ENCODE peak calls at places on chromosomes 2 and 18, in five cellular contexts. N, G, F, Z and V are unnamed samples.

GRCh38 chr2:8500124-8501054 is 181.5 kb upstream of the ID2 start:
- DNase-seq in N (no peak), G (no peak), F (peak; percentile 57), Z (peak; percentile 33), V (no peak)

GRCh38 chr18:63307555-63308200 is 11.9 kb downstream of the BCL2 start:
- DNase-seq in N (no peak), G (no peak), F (no peak), Z (no peak), V (peak; percentile 50)

GRCh38 chr18:37248281-37248680 is 317.3 kb downstream of the CELF4 start:
- DNase-seq in N (no peak), G (no peak), F (no peak), Z (no peak), V (no peak)

GRCh38 chr2:23549821-23550535 is 165.0 kb downstream of the KLHL29 start:
- DNase-seq in N (no peak), G (no peak), F (no peak), Z (peak; percentile 50), V (peak; percentile 48)

GRCh38 chr2:55357907-55358306 is 61.7 kb downstream of the CCDC88A start:
- DNase-seq in N (no peak), G (no peak), F (no peak), Z (peak; percentile 69), V (no peak)

GRCh38 chr18:50429207-50429948 is 54.5 kb downstream of the SKA1 start:
- DNase-seq in N (no peak), G (no peak), F (peak; percentile 32), Z (peak; percentile 12), V (peak; percentile 40)

GRCh38 chr2:191923652-191923997 is 76.7 kb upstream of the CAVIN2 start:
- DNase-seq in N (no peak), G (no peak), F (no peak), Z (no peak), V (no peak)

GRCh38 chr2:236711440-236711839 is 141.8 kb downstream of the ACKR3 start:
- DNase-seq in N (no peak), G (no peak), F (no peak), Z (no peak), V (no peak)

GRCh38 chr2:64417624-64418023 is 36.3 kb upstream of the LGALSL start:
- DNase-seq in N (no peak), G (no peak), F (no peak), Z (no peak), V (no peak)

GRCh38 chr2:234705108-234705507 is 208.2 kb upstream of the ARL4C start:
- DNase-seq in N (no peak), G (no peak), F (no peak), Z (peak; percentile 85), V (peak; percentile 51)

GRCh38 chr2:47015730-47016129 is 100.1 kb upstream of the MCFD2 start:
- DNase-seq in N (no peak), G (no peak), F (no peak), Z (no peak), V (no peak)

GRCh38 chr2:98808546-98808945 is 77.6 kb upstream of the MGAT4A start:
- DNase-seq in N (no peak), G (no peak), F (no peak), Z (no peak), V (no peak)

GRCh38 chr2:134245340-134245984 is 8.4 kb upstream of the MGAT5 start:
- DNase-seq in N (peak; percentile 71), G (peak; percentile 74), F (peak; percentile 73), Z (peak; percentile 71), V (peak; percentile 72)

GRCh38 chr2:7672027-7672684 is 754.9 kb downstream of the RNF144A start:
- DNase-seq in N (peak; percentile 62), G (peak; percentile 88), F (peak; percentile 60), Z (peak; percentile 35), V (peak; percentile 33)

GRCh38 chr2:105487142-105488069 is 88.6 kb upstream of the FHL2 start:
- DNase-seq in N (no peak), G (no peak), F (no peak), Z (peak; percentile 92), V (peak; percentile 90)

GRCh38 chr2:37356299-37356698 is 11.9 kb downstream of the QPCT start:
- DNase-seq in N (no peak), G (no peak), F (no peak), Z (no peak), V (no peak)

GRCh38 chr2:220935789-220936321 is 636.2 kb downstream of the EPHA4 start:
- DNase-seq in N (no peak), G (no peak), F (no peak), Z (peak; percentile 9), V (no peak)

GRCh38 chr2:73291093-73291460 is 2.3 kb downstream of the EGR4 start:
- DNase-seq in N (peak; percentile 71), G (peak; percentile 85), F (peak; percentile 31), Z (peak; percentile 46), V (peak; percentile 60)

GRCh38 chr2:114405486-114406250 is 36.8 kb upstream of the DPP10 start:
- DNase-seq in N (no peak), G (peak; percentile 10), F (no peak), Z (no peak), V (no peak)

GRCh38 chr2:198325359-198325758 is 521.0 kb downstream of the PLCL1 start:
- DNase-seq in N (no peak), G (no peak), F (no peak), Z (no peak), V (no peak)

GRCh38 chr18:69686861-69687260 is 260.8 kb downstream of the CD226 start:
- DNase-seq in N (no peak), G (no peak), F (no peak), Z (peak; percentile 50), V (no peak)

GRCh38 chr18:48847807-48848486 is 102.8 kb downstream of the SMAD7 start:
- DNase-seq in N (no peak), G (no peak), F (no peak), Z (no peak), V (no peak)

GRCh38 chr2:181972431-181973190 is 13.0 kb upstream of the PPP1R1C start:
- DNase-seq in N (no peak), G (no peak), F (no peak), Z (peak; percentile 20), V (no peak)

GRCh38 chr2:218892693-218893348 is 12.2 kb downstream of the WNT10A start:
- DNase-seq in N (peak; percentile 89), G (peak; percentile 74), F (peak; percentile 74), Z (peak; percentile 45), V (peak; percentile 36)